ENCODE peak calls at places on chromosomes 4 and X, in ten cellular contexts. N, K, H, G, Z, W, D, C, T and M are unnamed samples.

GRCh38 chr4:101014417-101014816 is 332.9 kb downstream of the PPP3CA start:
- DNase-seq in D (no peak), K (no peak), N (no peak), C (peak; percentile 44), Z (no peak), T (no peak), G (no peak), W (no peak), H (no peak), M (no peak)

GRCh38 chr4:153267013-153267412 is 62.8 kb downstream of the TRIM2 start:
- DNase-seq in T (no peak), N (no peak), G (no peak), W (no peak), H (no peak), D (no peak), Z (no peak), C (no peak), K (no peak), M (peak; percentile 27)

GRCh38 chr4:39565925-39566630 is 38.8 kb upstream of the UGDH start:
- DNase-seq in N (no peak), G (peak; percentile 64), C (peak; percentile 35), T (no peak), W (no peak), H (peak; percentile 84), K (peak; percentile 40), Z (no peak), D (no peak), M (no peak)

GRCh38 chr4:86032476-86033022 is 327.3 kb downstream of the MAPK10 start:
- DNase-seq in Z (no peak), C (no peak), G (peak; percentile 93), N (no peak), W (no peak), D (no peak), T (no peak), H (peak; percentile 96), K (peak; percentile 63), M (no peak)

GRCh38 chr4:97150966-97151365 is 992.3 kb downstream of the STPG2 start:
- DNase-seq in T (no peak), N (no peak), K (no peak), G (no peak), H (no peak), D (no peak), W (no peak), Z (no peak), C (no peak), M (no peak)

GRCh38 chrX:9988762-9989161 is 21.6 kb downstream of the CLDN34 start:
- DNase-seq in H (peak; percentile 41), Z (no peak), D (no peak), T (no peak), N (no peak), C (no peak), W (no peak), K (no peak), G (no peak), M (no peak)

GRCh38 chrX:3518870-3519269 is 172.4 kb upstream of the MXRA5 start:
- DNase-seq in Z (no peak), K (peak; percentile 35), G (peak; percentile 79), W (no peak), T (no peak), C (no peak), D (peak; percentile 62), N (no peak), H (peak; percentile 91), M (no peak)

GRCh38 chr4:7960790-7961655 is 21.4 kb upstream of the AFAP1 start:
- DNase-seq in W (no peak), N (peak; percentile 34), H (peak; percentile 100), T (no peak), C (peak; percentile 91), K (peak; percentile 80), D (peak; percentile 34), Z (no peak), G (peak; percentile 99), M (no peak)

GRCh38 chr4:78653655-78654054 is 102.1 kb downstream of the ANXA3 start:
- DNase-seq in K (peak; percentile 24), N (no peak), G (no peak), W (no peak), H (peak; percentile 60), T (no peak), D (no peak), C (no peak), Z (no peak), M (no peak)

GRCh38 chr4:121448231-121448630 is 67.4 kb upstream of the QRFPR start:
- DNase-seq in H (no peak), W (no peak), Z (no peak), N (no peak), K (peak; percentile 79), C (no peak), T (no peak), G (no peak), D (peak; percentile 74), M (no peak)

GRCh38 chrX:23901805-23902204 is 5.9 kb downstream of the APOO start:
- DNase-seq in W (peak; percentile 27), Z (peak; percentile 36), T (no peak), C (peak; percentile 69), D (peak; percentile 44), N (no peak), H (peak; percentile 86), K (peak; percentile 90), G (no peak), M (peak; percentile 43)

GRCh38 chrX:12042615-12043014 is 95.7 kb upstream of the FRMPD4 start:
- DNase-seq in N (no peak), Z (no peak), T (no peak), C (no peak), K (no peak), H (no peak), W (no peak), G (no peak), D (no peak), M (no peak)

GRCh38 chrX:72115380-72115779 is 16.3 kb downstream of the RTL5 start:
- DNase-seq in D (no peak), K (no peak), C (no peak), H (no peak), G (no peak), N (no peak), W (no peak), T (no peak), Z (no peak), M (no peak)

GRCh38 chr4:16669036-16669435 is 229.4 kb downstream of the LDB2 start:
- DNase-seq in K (no peak), G (no peak), N (no peak), C (no peak), H (peak; percentile 79), D (no peak), T (no peak), W (no peak), Z (no peak), M (no peak)